ENCODE peak calls at places on chromosomes 12 and 14, in eight cellular contexts. B is HCT116; Z is hypothalamus; T is lower leg skin; P is stimulated activated CD8-positive, alpha-beta memory T cell treated with anti-CD3 and anti-CD28 coated beads, Interleukin-4, amount 100 ng/mL, for 1 hour; O is occipital lobe; K is fibroblast of mammary gland; F is T1000. I is an unnamed sample.

GRCh38 chr12:131171029-131171428 is 217.3 kb downstream of the ADGRD1 start:
- DNase-seq in B (no peak), Z (no peak), T (no peak), P (no peak), O (no peak), K (no peak), F (no peak), I (no peak)

GRCh38 chr14:95760596-95760995 is 46.7 kb upstream of the TCL1A start:
- DNase-seq in B (no peak), Z (no peak), T (no peak), P (no peak), O (no peak), K (no peak), F (no peak), I (no peak)

GRCh38 chr12:89385965-89386537 is 33.8 kb upstream of the DUSP6 start:
- DNase-seq in B (no peak), Z (no peak), T (no peak), P (no peak), O (no peak), K (no peak), F (no peak), I (no peak)

GRCh38 chr14:55077691-55078151 is 26.3 kb downstream of the MAPK1IP1L start:
- DNase-seq in B (peak), Z (no peak), T (peak), P (no peak), O (no peak), K (peak), F (no peak), I (no peak)

GRCh38 chr12:16609140-16609539 is 3.2 kb upstream of the LMO3 start:
- DNase-seq in B (no peak), Z (no peak), T (no peak), P (no peak), O (no peak), K (no peak), F (no peak), I (no peak)

GRCh38 chr12:103542078-103542477 is 45.0 kb upstream of the STAB2 start:
- DNase-seq in B (no peak), Z (no peak), T (no peak), P (no peak), O (no peak), K (no peak), F (no peak), I (no peak)

GRCh38 chr12:58372298-58372697 is 430.9 kb downstream of the ATP23 start:
- DNase-seq in B (no peak), Z (no peak), T (no peak), P (no peak), O (no peak), K (no peak), F (no peak), I (no peak)

GRCh38 chr14:70254476-70254961 is 65.8 kb upstream of the SLC8A3 start:
- DNase-seq in B (no peak), Z (no peak), T (no peak), P (no peak), O (no peak), K (peak), F (no peak), I (no peak)

GRCh38 chr12:30585877-30586276 is 109.8 kb downstream of the IPO8 start:
- DNase-seq in B (no peak), Z (no peak), T (no peak), P (no peak), O (no peak), K (no peak), F (no peak), I (no peak)

GRCh38 chr14:79659995-79660975 is 551.0 kb downstream of the DIO2 start:
- DNase-seq in B (no peak), Z (no peak), T (no peak), P (no peak), O (no peak), K (no peak), F (no peak), I (no peak)

GRCh38 chr14:42023452-42023851 is 416.8 kb downstream of the LRFN5 start:
- DNase-seq in B (no peak), Z (no peak), T (no peak), P (no peak), O (no peak), K (no peak), F (no peak), I (no peak)

GRCh38 chr14:96762650-96763049 is 34.5 kb upstream of the VRK1 start:
- DNase-seq in B (peak), Z (no peak), T (no peak), P (no peak), O (no peak), K (peak), F (no peak), I (peak)

GRCh38 chr12:113422030-113422900 is at the start of gene SDSL:
- DNase-seq in B (peak), Z (no peak), T (peak), P (no peak), O (peak), K (peak), F (peak), I (peak)

GRCh38 chr12:6070472-6071257 is 53.8 kb downstream of the VWF start:
- DNase-seq in B (no peak), Z (no peak), T (no peak), P (no peak), O (no peak), K (no peak), F (no peak), I (no peak)

GRCh38 chr14:95134304-95134933 is 22.9 kb downstream of the DICER1 start:
- DNase-seq in B (no peak), Z (no peak), T (no peak), P (no peak), O (no peak), K (no peak), F (no peak), I (no peak)

GRCh38 chr12:51752490-51752889 is 96.0 kb downstream of the FIGNL2 start:
- DNase-seq in B (no peak), Z (peak), T (peak), P (no peak), O (peak), K (peak), F (peak), I (peak)

GRCh38 chr12:117447665-117448366 is 86.4 kb upstream of the NOS1 start:
- DNase-seq in B (no peak), Z (no peak), T (no peak), P (no peak), O (no peak), K (no peak), F (no peak), I (no peak)

GRCh38 chr12:52539024-52539820 is 13.7 kb downstream of the KRT71 start:
- DNase-seq in B (no peak), Z (no peak), T (no peak), P (no peak), O (no peak), K (peak), F (no peak), I (no peak)

GRCh38 chr14:102949062-102949800 is 26.8 kb downstream of the AMN start:
- DNase-seq in B (no peak), Z (no peak), T (no peak), P (no peak), O (no peak), K (no peak), F (no peak), I (no peak)

GRCh38 chr12:56165369-56165768 is 7.2 kb downstream of the MYL6 start:
- DNase-seq in B (no peak), Z (no peak), T (no peak), P (no peak), O (no peak), K (no peak), F (no peak), I (no peak)

GRCh38 chr14:77808250-77808649 is 8.3 kb downstream of the ADCK1 start:
- DNase-seq in B (no peak), Z (no peak), T (no peak), P (no peak), O (no peak), K (no peak), F (no peak), I (no peak)

GRCh38 chr12:65643171-65643570 is 181.1 kb upstream of the HMGA2 start:
- DNase-seq in B (no peak), Z (no peak), T (no peak), P (no peak), O (no peak), K (peak), F (no peak), I (no peak)

I was measured in caudate nucleus.